ENCODE peak calls at places on chromosome 13, in six cellular contexts. X is esophagus squamous epithelium, M is endothelial cell of umbilical vein, N is fibroblast of lung, S is SJSA1, E is H9. Y is an unnamed sample.

GRCh38 chr13:100063906-100064305 is 25.0 kb upstream of the PCCA start:
- DNase-seq in N (no peak), M (no peak), X (no peak), S (no peak), E (no peak), Y (no peak)

GRCh38 chr13:28322256-28322895 is 172.6 kb downstream of the FLT1 start:
- DNase-seq in M (peak; percentile 40), X (no peak), N (no peak), E (no peak), S (peak; percentile 20), Y (no peak)

GRCh38 chr13:100789481-100789880 is 114.9 kb upstream of the TMTC4 start:
- DNase-seq in S (peak; percentile 1), E (no peak), N (no peak), X (no peak), M (peak; percentile 5), Y (no peak)

GRCh38 chr13:36163809-36164308 is 32.7 kb upstream of the DCLK1 start:
- DNase-seq in N (peak; percentile 97), S (peak; percentile 85), E (no peak), X (no peak), M (no peak), Y (no peak)

GRCh38 chr13:33467556-33467955 is 182.0 kb upstream of the STARD13 start:
- DNase-seq in S (no peak), M (no peak), X (no peak), N (no peak), E (no peak), Y (no peak)

GRCh38 chr13:41544824-41545707 is 87.7 kb downstream of the RGCC start:
- DNase-seq in M (no peak), X (no peak), E (no peak), N (no peak), S (no peak), Y (no peak)

GRCh38 chr13:46079770-46080169 is 25.1 kb downstream of the CPB2 start:
- DNase-seq in N (no peak), E (no peak), M (no peak), X (no peak), S (no peak), Y (no peak)

GRCh38 chr13:34941835-34942731 is at the start of gene NBEA:
- DNase-seq in S (peak; percentile 52), E (peak; percentile 85), N (peak; percentile 60), M (peak; percentile 80), X (peak; percentile 12), Y (peak; percentile 82)

GRCh38 chr13:87274209-87274819 is 396.9 kb upstream of the SLITRK5 start:
- DNase-seq in S (no peak), E (peak; percentile 36), X (no peak), N (peak; percentile 71), M (no peak), Y (no peak)

GRCh38 chr13:106466691-106467405 is 68.6 kb downstream of the EFNB2 start:
- DNase-seq in N (no peak), S (peak; percentile 72), X (no peak), M (no peak), E (no peak), Y (no peak)
- H3K27ac ChIP-seq in N (no peak overlapping the region), S (no peak overlapping the region), X (no peak overlapping the region), M (no peak overlapping the region), E (no peak overlapping the region), Y (no peak overlapping the region)

GRCh38 chr13:78183737-78184136 is 265.1 kb upstream of the EDNRB start:
- DNase-seq in N (peak; percentile 66), X (no peak), E (no peak), S (no peak), M (no peak), Y (no peak)
- H3K27ac ChIP-seq in N (no peak overlapping the region), X (no peak overlapping the region), E (no peak overlapping the region), S (no peak overlapping the region), M (no peak overlapping the region), Y (no peak overlapping the region)

DNA sequence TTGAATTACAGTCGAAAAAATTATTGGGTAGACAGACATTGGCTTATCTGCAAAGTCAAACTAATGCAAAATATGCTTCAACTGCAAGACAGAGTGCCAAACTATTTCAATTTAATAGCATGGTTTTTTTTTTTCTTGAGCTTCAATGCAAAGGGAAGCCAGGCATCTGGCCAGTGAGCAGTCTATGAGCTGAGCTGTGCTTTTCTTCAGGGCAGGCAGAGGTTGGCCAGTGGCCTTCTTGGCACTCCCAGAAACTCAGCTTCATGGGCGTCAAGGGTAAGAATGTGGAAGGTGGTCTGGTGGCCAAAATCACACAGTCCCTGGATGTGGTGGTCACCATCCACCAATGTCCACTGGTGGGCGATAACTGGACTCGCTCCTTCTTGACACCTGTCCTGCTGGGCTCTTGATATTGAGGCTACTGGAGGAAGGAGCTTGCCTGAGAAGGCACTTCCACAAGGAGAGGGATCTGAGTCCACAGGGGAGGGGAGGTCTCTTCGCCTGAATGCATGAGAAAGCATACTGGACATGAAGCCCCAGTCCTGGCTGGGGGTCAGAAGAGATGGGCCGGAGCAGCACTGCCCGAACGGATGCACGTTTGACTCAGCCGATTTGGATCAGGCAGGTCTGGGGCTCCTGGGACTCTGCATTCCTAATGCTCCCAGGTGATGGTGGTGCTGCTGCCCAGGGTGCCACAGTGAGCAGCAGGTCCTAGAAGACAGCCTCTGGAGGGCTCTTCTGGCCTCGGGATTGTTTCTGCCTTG is 17.1 kb downstream of the COL4A2 start:
- DNase-seq in S (no peak), X (no peak), E (peak; percentile 19), M (no peak), N (no peak), Y (no peak)
- H3K27ac ChIP-seq in S (peak overlapping the region; percentile 94), X (no peak overlapping the region), E (no peak overlapping the region), M (no peak overlapping the region), N (peak overlapping the region; percentile 9), Y (no peak overlapping the region)

DNA sequence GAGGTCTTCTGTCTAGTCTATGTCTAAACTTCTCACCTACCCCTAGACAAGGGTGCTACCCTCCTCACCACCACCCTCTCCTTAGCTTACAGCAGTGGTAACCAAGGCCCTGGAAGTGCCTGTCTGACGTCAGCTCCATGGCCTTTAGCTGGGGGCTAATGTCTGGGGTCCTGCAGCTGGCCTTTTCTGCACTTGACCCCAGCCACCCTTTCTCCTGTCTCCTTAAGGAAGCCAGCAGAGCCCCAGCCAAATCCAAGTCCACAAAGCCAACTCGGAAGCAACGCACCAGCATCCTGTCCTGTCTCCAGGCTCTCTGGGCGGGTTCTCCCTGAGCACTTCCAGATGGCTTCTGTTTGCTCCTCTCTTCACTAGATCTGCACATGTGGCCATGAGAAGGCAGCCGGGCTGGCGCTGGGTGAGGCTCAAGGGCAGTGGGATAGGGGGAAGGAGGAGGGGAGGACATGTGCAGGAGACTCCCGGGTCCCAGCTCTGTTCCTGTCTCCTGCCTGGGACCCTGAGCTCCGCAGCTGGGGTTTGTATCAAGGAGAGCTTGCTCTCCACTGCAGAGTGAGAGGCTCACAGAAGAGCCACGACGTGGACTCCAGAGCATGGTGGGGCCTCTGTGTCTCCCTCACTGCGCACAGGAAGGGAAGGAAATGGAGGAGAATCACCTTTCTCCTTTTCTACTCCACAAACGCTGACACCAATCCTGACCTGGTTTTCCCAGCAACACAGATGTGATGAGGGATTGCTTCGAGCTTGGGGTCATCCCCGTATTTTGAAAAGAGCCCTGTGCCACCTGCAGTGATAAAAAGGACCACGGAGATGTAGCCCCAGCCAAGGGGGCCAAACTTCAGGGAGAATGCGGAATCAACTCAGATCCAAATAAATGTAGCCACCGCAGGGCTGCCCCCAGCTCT is 204.2 kb downstream of the USP12 start:
- DNase-seq in N (peak; percentile 59), M (no peak), S (no peak), E (no peak), X (no peak), Y (no peak)
- H3K27ac ChIP-seq in N (no peak overlapping the region), M (no peak overlapping the region), S (no peak overlapping the region), E (no peak overlapping the region), X (no peak overlapping the region), Y (no peak overlapping the region)

Y was measured in naive thymus-derived CD4-positive, alpha-beta T cell.